ENCODE peak calls at places on chromosomes 6 and 20, in five cellular contexts. K, O, M, Y and W are unnamed samples.

GRCh38 chr6:134247271-134247833 is 70.6 kb downstream of the SGK1 start:
- DNase-seq in Y (no peak), O (peak), M (no peak), K (no peak), W (no peak)

GRCh38 chr20:8334641-8335040 is 202.6 kb downstream of the PLCB1 start:
- DNase-seq in Y (no peak), M (no peak), K (no peak), O (no peak), W (no peak)

GRCh38 chr6:14552891-14553290 is 435.3 kb downstream of the CD83 start:
- DNase-seq in O (no peak), K (no peak), M (no peak), Y (no peak), W (no peak)

GRCh38 chr20:38870733-38871559 is 55.3 kb upstream of the FAM83D start:
- DNase-seq in K (no peak), M (no peak), O (peak), Y (peak), W (peak)

GRCh38 chr6:170024940-170025339 is 265.9 kb downstream of the DLL1 start:
- DNase-seq in O (peak), M (no peak), Y (no peak), K (peak), W (no peak)

GRCh38 chr6:87702589-87702945 is 534 bp upstream of the AKIRIN2 start:
- DNase-seq in O (peak), M (no peak), Y (no peak), K (no peak), W (peak)

GRCh38 chr20:23870461-23870860 is 9.1 kb downstream of the CST5 start:
- DNase-seq in M (no peak), O (no peak), Y (no peak), K (no peak), W (no peak)

GRCh38 chr6:145814035-145814500 is 527 bp downstream of the FBXO30 start:
- DNase-seq in O (peak), M (no peak), Y (peak), K (no peak), W (peak)

GRCh38 chr20:20555838-20556237 is 156.6 kb downstream of the RALGAPA2 start:
- DNase-seq in K (no peak), O (no peak), Y (no peak), M (no peak), W (no peak)

GRCh38 chr20:50704514-50704913 is 13.2 kb upstream of the RIPOR3 start:
- DNase-seq in M (no peak), O (no peak), K (no peak), Y (no peak), W (no peak)

GRCh38 chr6:128397996-128398395 is 122.4 kb downstream of the PTPRK start:
- DNase-seq in Y (no peak), K (no peak), M (no peak), O (no peak), W (no peak)

GRCh38 chr20:36604952-36605308 is 649 bp upstream of the RAB5IF start:
- DNase-seq in O (no peak), K (peak), Y (no peak), M (peak), W (peak)

GRCh38 chr6:30616811-30617564 is at the start of gene PPP1R10:
- DNase-seq in Y (peak), K (peak), M (peak), O (peak), W (peak)

GRCh38 chr6:134676307-134677281 is 273.3 kb downstream of the ALDH8A1 start:
- DNase-seq in M (no peak), O (peak), Y (no peak), K (no peak), W (no peak)

GRCh38 chr6:71619836-71620235 is 266.5 kb upstream of the RIMS1 start:
- DNase-seq in K (no peak), O (no peak), M (no peak), Y (no peak), W (no peak)

GRCh38 chr6:16511723-16512584 is 249.3 kb downstream of the ATXN1 start:
- DNase-seq in K (no peak), O (no peak), Y (no peak), M (no peak), W (no peak)

GRCh38 chr6:74626288-74626687 is 579.6 kb downstream of the COL12A1 start:
- DNase-seq in Y (no peak), M (no peak), O (no peak), K (no peak), W (peak)

GRCh38 chr20:38065764-38066375 is 32.3 kb downstream of the RPRD1B start:
- DNase-seq in M (no peak), K (no peak), Y (no peak), O (no peak), W (no peak)

GRCh38 chr6:97594834-97595233 is 311.8 kb upstream of the MMS22L start:
- DNase-seq in O (no peak), K (no peak), Y (no peak), M (no peak), W (no peak)

GRCh38 chr20:34473262-34473883 is 42.8 kb upstream of the DYNLRB1 start:
- DNase-seq in M (no peak), O (peak), K (no peak), Y (peak), W (peak)

GRCh38 chr6:111105578-111105977 is 18.3 kb downstream of the SLC16A10 start:
- DNase-seq in Y (peak), O (peak), M (no peak), K (peak), W (no peak)

GRCh38 chr6:161417712-161418457 is 144.0 kb upstream of the AGPAT4 start:
- DNase-seq in O (peak), Y (no peak), K (no peak), M (no peak), W (peak)

GRCh38 chr6:7726416-7727149 is 684 bp downstream of the BMP6 start:
- DNase-seq in O (peak), K (no peak), Y (peak), M (no peak), W (peak)

DNA sequence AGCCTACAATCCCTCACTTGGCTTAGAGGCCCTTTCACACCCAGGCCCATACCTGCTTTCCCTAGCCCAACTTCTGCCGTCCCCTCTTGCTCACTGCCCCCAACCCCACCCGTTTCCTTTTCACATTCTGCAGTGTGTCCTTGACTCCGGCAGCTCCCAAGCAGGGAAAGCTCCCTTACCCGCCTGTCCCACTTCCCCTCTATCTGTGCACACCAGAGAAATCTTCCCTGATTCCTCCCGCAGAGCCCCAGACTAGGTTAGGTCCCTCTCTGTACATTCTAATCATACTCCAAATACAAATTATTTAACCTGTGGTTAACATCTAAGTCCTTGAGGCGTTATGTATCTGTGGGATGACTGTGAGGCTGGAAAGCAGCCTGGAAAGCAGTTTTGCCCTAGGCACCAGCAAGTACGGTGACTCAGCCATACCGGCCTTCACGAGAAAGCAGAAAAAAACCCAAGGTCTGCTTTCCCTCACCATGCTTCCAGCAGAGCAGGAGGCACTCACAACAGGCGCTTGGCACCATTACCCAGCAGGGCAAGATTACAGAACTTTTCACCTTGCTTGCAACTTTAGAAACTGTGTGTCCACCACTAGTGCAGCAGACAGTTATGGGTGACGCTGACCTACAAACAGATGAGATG is 22.3 kb downstream of the ELOVL5 start:
- DNase-seq in M (no peak), O (peak), Y (peak), K (peak), W (peak)
- H3K27ac ChIP-seq in M (no peak), O (peak), Y (peak), K (peak), W (no peak)

DNA sequence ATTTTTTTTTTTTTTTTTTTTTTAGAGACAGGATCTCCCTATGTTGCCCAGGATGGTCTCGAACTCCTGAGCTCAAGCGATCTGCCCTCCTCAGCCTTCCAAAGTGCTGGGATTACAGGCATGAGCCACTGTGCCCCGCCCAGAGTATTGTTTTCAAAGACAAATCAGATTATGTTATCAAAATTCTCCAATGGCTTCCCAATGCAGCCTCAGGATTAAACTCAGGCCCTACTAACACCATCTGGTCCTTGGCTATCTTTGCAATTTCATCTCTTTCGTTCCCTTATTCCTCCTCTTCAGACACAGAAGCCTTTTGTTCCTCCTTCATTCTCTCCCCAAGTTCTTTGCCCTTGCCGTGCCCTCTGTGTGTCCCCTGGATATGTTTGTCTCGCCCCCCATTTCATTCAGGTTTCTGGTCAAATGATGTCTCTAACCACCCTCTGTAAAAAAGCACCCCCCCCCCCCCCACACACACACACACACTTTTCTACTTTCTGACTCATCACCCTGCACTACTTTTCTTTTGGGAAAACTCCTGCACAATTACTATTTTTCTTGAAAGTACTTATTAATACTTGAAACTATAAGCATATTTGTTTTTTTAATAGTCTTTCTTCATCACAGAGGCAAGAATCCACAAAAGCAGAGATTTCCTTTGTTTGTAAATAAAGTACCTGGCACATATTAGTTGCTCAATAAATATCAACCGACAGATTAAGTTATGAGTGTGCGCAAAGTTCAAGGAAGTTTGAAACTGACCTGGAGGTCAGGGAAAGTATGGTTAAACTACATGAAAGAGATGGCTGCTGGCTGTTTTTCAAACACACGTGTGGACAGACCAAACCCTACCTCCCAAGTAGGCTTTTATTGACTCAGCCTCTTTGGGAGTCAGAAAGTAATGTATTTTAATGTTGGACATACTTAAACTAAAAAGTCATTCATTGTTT is 16.7 kb downstream of the BTN1A1 start:
- DNase-seq in M (no peak), K (no peak), Y (no peak), O (no peak), W (no peak)
- H3K27ac ChIP-seq in M (no peak), K (no peak), Y (no peak), O (no peak), W (no peak)

GRCh38 chr20:31474097-31474436 is 860 bp downstream of the DEFB124 start:
- DNase-seq in M (no peak), K (no peak), Y (no peak), O (no peak), W (no peak)
- H3K27ac ChIP-seq in M (no peak), K (no peak), Y (no peak), O (no peak), W (no peak)

DNA sequence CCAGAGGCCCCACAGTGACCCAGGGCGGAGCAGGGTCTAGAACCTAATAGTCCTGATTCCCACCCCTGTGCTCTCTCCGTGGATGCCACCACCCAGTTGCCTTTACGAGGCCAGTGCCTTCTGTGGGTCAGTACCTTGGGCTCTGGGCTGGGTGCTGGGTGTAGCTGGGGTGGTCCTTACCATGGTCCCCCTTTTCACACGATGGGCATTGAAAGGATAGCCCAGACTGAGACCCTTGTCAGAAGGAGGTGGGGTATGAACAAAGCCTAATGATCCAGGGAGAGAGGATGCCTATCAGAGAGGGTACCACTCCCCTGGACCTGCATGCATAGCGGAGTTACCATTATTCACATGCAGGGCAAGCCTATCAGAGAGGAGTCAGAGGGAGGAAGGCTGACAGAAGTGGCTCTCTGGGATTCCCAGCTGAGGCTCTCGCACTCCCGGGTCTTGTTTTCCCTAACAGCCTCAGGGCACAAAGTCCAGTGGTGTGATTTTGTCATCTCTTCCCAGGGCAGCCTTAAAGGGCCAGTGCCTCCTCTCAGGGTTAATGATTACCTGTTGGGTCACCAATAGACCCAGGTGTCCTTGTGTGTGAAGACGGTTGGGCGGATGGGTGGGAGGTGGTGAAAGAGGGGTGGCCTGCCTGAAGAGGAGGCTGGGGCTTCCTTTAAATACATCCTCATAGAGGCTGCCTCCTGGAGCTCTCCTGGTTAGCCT is 36.2 kb downstream of the VEGFA start:
- DNase-seq in M (no peak), Y (no peak), K (no peak), O (peak), W (peak)
- H3K27ac ChIP-seq in M (no peak), Y (peak), K (peak), O (peak), W (peak)

GRCh38 chr6:27141472-27142015 is 106.0 kb upstream of the PRSS16 start:
- DNase-seq in Y (no peak), O (no peak), K (no peak), M (no peak), W (no peak)
- H3K27ac ChIP-seq in Y (peak), O (no peak), K (no peak), M (no peak), W (no peak)

GRCh38 chr20:25437153-25437581 is 29.7 kb downstream of the GINS1 start:
- DNase-seq in M (no peak), K (no peak), Y (no peak), O (peak), W (no peak)
- H3K27ac ChIP-seq in M (no peak), K (no peak), Y (no peak), O (peak), W (no peak)

GRCh38 chr20:13464702-13465101 is 174.0 kb downstream of the TASP1 start:
- DNase-seq in K (no peak), Y (no peak), O (no peak), M (no peak), W (no peak)
- H3K27ac ChIP-seq in K (no peak), Y (no peak), O (no peak), M (no peak), W (no peak)

GRCh38 chr20:48787861-48788375 is 39.9 kb downstream of the PREX1 start:
- DNase-seq in Y (peak), K (no peak), O (no peak), M (no peak), W (peak)
- H3K27ac ChIP-seq in Y (peak), K (peak), O (no peak), M (no peak), W (peak)

DNA sequence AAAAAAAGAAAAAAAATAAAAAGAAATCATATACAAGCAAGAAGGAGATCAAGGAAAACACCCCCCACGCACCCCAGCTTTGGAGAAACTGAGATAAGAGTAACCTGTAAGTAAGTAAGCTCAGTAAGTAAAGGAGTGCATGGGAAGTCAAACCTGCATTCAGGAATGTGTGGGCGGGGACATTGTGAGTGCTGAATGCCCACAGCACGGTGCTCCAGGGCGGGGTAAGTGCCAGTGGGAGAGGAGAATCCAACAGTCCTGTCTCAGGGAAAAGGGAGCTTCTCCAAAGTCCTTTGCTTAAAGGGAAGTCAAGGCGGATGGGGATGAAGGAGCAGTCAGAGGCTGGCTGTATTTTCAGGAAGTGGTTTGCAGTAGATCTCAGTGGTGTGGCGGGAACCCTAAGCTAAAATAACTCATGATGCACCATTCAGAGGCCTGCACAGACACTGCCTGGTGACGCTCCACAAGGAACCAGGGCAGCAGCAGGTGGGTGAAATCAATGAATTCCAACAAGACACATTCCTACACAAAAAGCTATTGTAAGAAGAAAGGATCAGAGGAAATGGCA is 368.0 kb downstream of the QKI start:
- DNase-seq in K (no peak), Y (no peak), M (no peak), O (no peak), W (peak)
- H3K27ac ChIP-seq in K (no peak), Y (no peak), M (no peak), O (no peak), W (peak)